ENCODE peak calls at places on chromosomes 12 and 14, in seven cellular contexts. B is H1; K is tibial artery; R is heart right ventricle; S is NCI-H1105 treated with DMSO at 0.1 percent for 48 hours; F is HT1080; Z is naive thymus-derived CD8-positive, alpha-beta T cell. N is an unnamed sample.

GRCh38 chr14:88683119-88683518 is 109.6 kb downstream of the EML5 start:
- DNase-seq in K (no peak), Z (no peak), R (no peak), B (no peak), S (no peak), F (no peak), N (no peak)

GRCh38 chr12:108425238-108425795 is 86.2 kb upstream of the CMKLR1 start:
- DNase-seq in K (no peak), Z (no peak), S (no peak), R (no peak), B (no peak), F (no peak), N (peak)

GRCh38 chr12:3493225-3494049 is 2.4 kb downstream of the PRMT8 start:
- DNase-seq in F (no peak), B (no peak), R (peak), S (peak), K (no peak), Z (no peak), N (no peak)

GRCh38 chr12:6699989-6700645 is 498 bp downstream of the PIANP start:
- DNase-seq in S (peak), R (no peak), F (no peak), K (no peak), Z (no peak), B (no peak), N (no peak)

GRCh38 chr12:51683763-51684357 is 92.8 kb downstream of the SCN8A start:
- DNase-seq in R (no peak), F (peak), B (no peak), Z (no peak), S (no peak), K (no peak), N (peak)

GRCh38 chr12:92185052-92185451 is 39.4 kb upstream of the BTG1 start:
- DNase-seq in S (no peak), R (no peak), F (no peak), B (no peak), K (no peak), Z (peak), N (no peak)

GRCh38 chr12:77062396-77062795 is 3.0 kb downstream of the E2F7 start:
- DNase-seq in K (no peak), F (no peak), B (no peak), Z (no peak), S (no peak), R (no peak), N (no peak)

GRCh38 chr12:55745361-55746146 is 2.6 kb downstream of the GDF11 start:
- DNase-seq in B (no peak), Z (no peak), K (no peak), R (no peak), F (no peak), S (peak), N (peak)